ENCODE peak calls at places on chromosomes 4 and X, in four cellular contexts. One of them, this sample, is unnamed.

GRCh38 chr4:84579410-84579791 is 3.5 kb upstream of the CDS1 start:
- DNase-seq in K562: no peak
- DNase-seq in HepG2: no peak
- DNase-seq in GM12878: no peak
- DNase-seq in this sample: no peak

GRCh38 chr4:181661090-181661489 is 582.1 kb upstream of the TENM3 start:
- DNase-seq in K562: no peak
- DNase-seq in HepG2: no peak
- DNase-seq in GM12878: no peak
- DNase-seq in this sample: no peak

GRCh38 chrX:102995316-102995715 is 58.2 kb downstream of the RAB40AL start:
- DNase-seq in K562: no peak
- DNase-seq in HepG2: no peak
- DNase-seq in GM12878: no peak
- DNase-seq in this sample: no peak

GRCh38 chrX:30618160-30618765 is 35.0 kb upstream of the GK start:
- DNase-seq in K562: peak
- DNase-seq in HepG2: no peak
- DNase-seq in GM12878: no peak
- DNase-seq in this sample: peak

GRCh38 chr4:188107931-188108843 is 1.2 kb downstream of the TRIML2 start:
- DNase-seq in K562: no peak
- DNase-seq in HepG2: no peak
- DNase-seq in GM12878: no peak
- DNase-seq in this sample: peak

GRCh38 chr4:8356856-8357255 is 83.7 kb downstream of the ACOX3 start:
- DNase-seq in K562: no peak
- DNase-seq in HepG2: no peak
- DNase-seq in GM12878: no peak
- DNase-seq in this sample: no peak

GRCh38 chr4:159705334-159705733 is 602.5 kb downstream of the RAPGEF2 start:
- DNase-seq in K562: no peak
- DNase-seq in HepG2: no peak
- DNase-seq in GM12878: no peak
- DNase-seq in this sample: no peak

GRCh38 chrX:45762699-45763647 is 562.3 kb upstream of the DIPK2B start:
- DNase-seq in K562: no peak
- DNase-seq in HepG2: no peak
- DNase-seq in GM12878: peak
- DNase-seq in this sample: no peak

GRCh38 chrX:87728459-87728858 is 210.9 kb downstream of the KLHL4 start:
- DNase-seq in K562: peak
- DNase-seq in HepG2: no peak
- DNase-seq in GM12878: no peak
- DNase-seq in this sample: no peak

GRCh38 chr4:131304686-131305085 is 1844.4 kb upstream of the PCDH10 start:
- DNase-seq in K562: no peak
- DNase-seq in HepG2: no peak
- DNase-seq in GM12878: no peak
- DNase-seq in this sample: no peak

GRCh38 chrX:10783451-10783995 is 163.1 kb upstream of the MID1 start:
- DNase-seq in K562: no peak
- DNase-seq in HepG2: no peak
- DNase-seq in GM12878: no peak
- DNase-seq in this sample: no peak

GRCh38 chrX:118508690-118509089 is 13.1 kb downstream of the DOCK11 start:
- DNase-seq in K562: no peak
- DNase-seq in HepG2: no peak
- DNase-seq in GM12878: no peak
- DNase-seq in this sample: no peak

GRCh38 chr4:156929706-156930105 is 41.9 kb downstream of the PDGFC start:
- DNase-seq in K562: no peak
- DNase-seq in HepG2: no peak
- DNase-seq in GM12878: no peak
- DNase-seq in this sample: no peak

GRCh38 chr4:7041851-7042696 is 1.1 kb upstream of the TADA2B start:
- DNase-seq in K562: peak
- DNase-seq in HepG2: no peak
- DNase-seq in GM12878: no peak
- DNase-seq in this sample: no peak

GRCh38 chr4:59920414-59920813 is 1279.7 kb upstream of the ADGRL3 start:
- DNase-seq in K562: no peak
- DNase-seq in HepG2: no peak
- DNase-seq in GM12878: no peak
- DNase-seq in this sample: no peak

GRCh38 chr4:166017804-166018203 is 144.8 kb downstream of the TLL1 start:
- DNase-seq in K562: no peak
- DNase-seq in HepG2: no peak
- DNase-seq in GM12878: no peak
- DNase-seq in this sample: no peak

GRCh38 chr4:78599931-78600375 is 48.4 kb downstream of the ANXA3 start:
- DNase-seq in K562: peak
- DNase-seq in HepG2: no peak
- DNase-seq in GM12878: no peak
- DNase-seq in this sample: no peak

GRCh38 chr4:1502976-1503375 is 96.7 kb upstream of the NKX1-1 start:
- DNase-seq in K562: no peak
- DNase-seq in HepG2: no peak
- DNase-seq in GM12878: no peak
- DNase-seq in this sample: no peak

GRCh38 chr4:105496899-105497298 is 23.0 kb upstream of the PPA2 start:
- DNase-seq in K562: no peak
- DNase-seq in HepG2: no peak
- DNase-seq in GM12878: no peak
- DNase-seq in this sample: no peak

GRCh38 chr4:139607302-139608060 is 51.5 kb upstream of the SETD7 start:
- DNase-seq in K562: no peak
- DNase-seq in HepG2: no peak
- DNase-seq in GM12878: no peak
- DNase-seq in this sample: no peak

GRCh38 chr4:3315566-3315965 is 22.7 kb downstream of the RGS12 start:
- DNase-seq in K562: no peak
- DNase-seq in HepG2: no peak
- DNase-seq in GM12878: no peak
- DNase-seq in this sample: no peak

GRCh38 chr4:107825072-107825789 is 499 bp downstream of the SGMS2 start:
- DNase-seq in K562: peak
- DNase-seq in HepG2: no peak
- DNase-seq in GM12878: no peak
- DNase-seq in this sample: peak

GRCh38 chr4:79281577-79282359 is 44.1 kb downstream of the NAA11 start:
- DNase-seq in K562: no peak
- DNase-seq in HepG2: no peak
- DNase-seq in GM12878: no peak
- DNase-seq in this sample: no peak

GRCh38 chr4:169952236-169953088 is 73.7 kb downstream of the MFAP3L start:
- DNase-seq in K562: no peak
- DNase-seq in HepG2: no peak
- DNase-seq in GM12878: peak
- DNase-seq in this sample: no peak

GRCh38 chr4:102663073-102663472 is 97.7 kb downstream of the MANBA start:
- DNase-seq in K562: no peak
- DNase-seq in HepG2: no peak
- DNase-seq in GM12878: no peak
- DNase-seq in this sample: no peak

DNA sequence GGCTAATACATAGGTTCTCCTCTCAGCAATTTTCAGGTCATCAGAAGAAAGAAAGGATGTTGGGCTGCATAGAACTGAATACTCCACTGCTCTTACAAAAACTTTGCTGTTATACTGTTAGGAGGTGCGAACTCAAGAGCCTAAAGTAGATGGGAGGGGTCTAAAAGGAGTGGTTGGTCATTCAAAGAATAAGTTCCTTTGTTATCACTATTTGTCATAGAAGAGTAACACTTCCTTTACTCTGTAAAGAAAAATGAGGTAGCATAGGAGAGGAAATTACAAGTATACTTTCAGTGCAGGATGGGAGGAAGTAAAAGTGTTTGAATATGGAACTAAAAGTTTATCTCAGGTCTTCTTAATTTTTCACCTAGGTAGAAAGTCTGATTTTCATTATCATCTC is 61.5 kb downstream of the CCNI start:
- DNase-seq in K562: no peak
- DNase-seq in HepG2: no peak
- DNase-seq in GM12878: no peak
- DNase-seq in this sample: no peak
- TF ChIP-seq EP300 in K562: no peak
- TF ChIP-seq EP300 in HepG2: no peak
- TF ChIP-seq EP300 in GM12878: no peak
- TF ChIP-seq EP300 in this sample: no peak

DNA sequence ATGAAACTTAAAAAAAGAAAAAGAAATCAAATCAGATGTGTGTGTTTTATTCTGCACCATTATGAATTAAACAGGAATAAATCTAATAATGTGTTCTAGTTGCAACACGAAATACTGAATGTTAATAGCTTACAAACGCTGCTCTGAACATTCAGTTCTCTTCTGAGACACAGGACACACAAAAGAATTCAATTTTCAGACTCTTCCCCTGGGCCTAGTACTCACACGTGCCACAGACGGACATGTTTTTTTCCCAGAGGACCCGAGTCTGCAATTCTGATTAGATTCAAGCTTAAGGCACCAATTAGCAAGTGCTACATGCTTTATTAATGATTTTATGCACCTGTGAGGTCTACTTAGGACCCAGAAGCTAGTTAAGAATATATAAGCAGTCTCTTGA is 20.5 kb downstream of the C4orf54 start:
- DNase-seq in K562: no peak
- DNase-seq in HepG2: no peak
- DNase-seq in GM12878: no peak
- DNase-seq in this sample: no peak
- TF ChIP-seq POLR2AphosphoS2 in K562: no peak
- TF ChIP-seq POLR2AphosphoS2 in HepG2: no peak
- TF ChIP-seq POLR2AphosphoS2 in GM12878: no peak
- TF ChIP-seq POLR2AphosphoS2 in this sample: no peak

GRCh38 chr4:55033296-55033695 is 92.1 kb downstream of the KDR start:
- DNase-seq in K562: no peak
- DNase-seq in HepG2: no peak
- DNase-seq in GM12878: no peak
- DNase-seq in this sample: no peak
- TF ChIP-seq JUNB in K562: no peak
- TF ChIP-seq JUNB in HepG2: no peak
- TF ChIP-seq JUNB in GM12878: no peak
- TF ChIP-seq JUNB in this sample: no peak

DNA sequence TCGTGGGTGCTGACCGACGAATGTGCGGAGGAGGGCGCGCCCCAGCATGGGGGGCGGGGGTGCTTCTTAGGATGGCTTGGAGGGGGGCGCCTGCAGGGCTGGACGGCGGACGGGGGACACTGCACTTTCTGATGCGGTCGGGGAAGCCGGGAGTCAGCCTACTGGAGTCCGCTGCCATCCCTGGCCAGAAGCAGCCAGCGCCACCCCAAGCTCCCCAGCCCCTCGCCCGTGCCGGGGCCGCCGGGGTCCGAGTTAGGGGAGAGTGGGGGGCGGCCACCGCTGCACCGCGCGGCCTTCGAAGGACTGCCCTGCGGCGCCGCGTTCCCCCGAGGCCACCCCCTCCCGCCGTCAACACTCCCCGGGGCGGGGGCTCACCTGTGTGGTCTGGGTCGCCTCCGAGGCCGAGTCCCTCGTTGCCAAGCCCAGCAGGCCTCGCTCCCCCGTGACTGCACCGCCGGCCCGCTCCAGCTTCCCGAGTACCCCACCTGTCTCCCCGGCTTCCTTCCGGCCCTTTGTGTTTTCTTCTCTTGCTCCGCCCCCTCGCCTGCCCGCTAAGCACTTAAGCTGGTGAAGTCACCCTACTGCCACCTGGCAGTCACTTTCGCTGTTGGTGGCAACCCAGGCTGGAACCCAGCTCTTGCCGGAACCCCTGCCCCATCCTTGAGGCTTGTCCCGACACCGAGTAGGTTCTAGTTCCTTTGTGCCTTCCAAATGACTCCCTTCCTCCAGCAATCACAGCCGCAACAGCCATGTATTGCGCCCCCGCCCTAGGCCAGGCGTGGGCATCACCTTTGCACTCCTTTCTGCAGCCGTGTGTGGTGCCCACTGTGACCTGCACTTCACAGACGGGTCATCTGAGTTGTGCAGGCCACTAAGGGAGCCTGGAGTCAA is at the start of gene OCIAD2:
- DNase-seq in K562: no peak
- DNase-seq in HepG2: no peak
- DNase-seq in GM12878: peak
- DNase-seq in this sample: peak
- TF ChIP-seq EP300 in K562: no peak
- TF ChIP-seq EP300 in HepG2: no peak
- TF ChIP-seq EP300 in GM12878: no peak
- TF ChIP-seq EP300 in this sample: no peak

GRCh38 chr4:152990471-152991131 is 54.5 kb downstream of the FHDC1 start:
- DNase-seq in K562: peak
- DNase-seq in HepG2: no peak
- DNase-seq in GM12878: no peak
- DNase-seq in this sample: no peak
- TF ChIP-seq POLR2AphosphoS2 in K562: no peak
- TF ChIP-seq POLR2AphosphoS2 in HepG2: no peak
- TF ChIP-seq POLR2AphosphoS2 in GM12878: no peak
- TF ChIP-seq POLR2AphosphoS2 in this sample: no peak

GRCh38 chr4:10532155-10532554 is 74.9 kb upstream of the ZNF518B start:
- DNase-seq in K562: no peak
- DNase-seq in HepG2: no peak
- DNase-seq in GM12878: no peak
- DNase-seq in this sample: no peak
- TF ChIP-seq JUNB in K562: no peak
- TF ChIP-seq JUNB in HepG2: no peak
- TF ChIP-seq JUNB in GM12878: no peak
- TF ChIP-seq JUNB in this sample: no peak

GRCh38 chrX:153794018-153794896 is at the start of the genes IDH3G and SSR4:
- DNase-seq in K562: peak
- DNase-seq in HepG2: peak
- DNase-seq in GM12878: peak
- DNase-seq in this sample: peak
- TF ChIP-seq EP300 in K562: no peak
- TF ChIP-seq EP300 in HepG2: no peak
- TF ChIP-seq EP300 in GM12878: no peak
- TF ChIP-seq EP300 in this sample: no peak

This sample was measured in A549.